ENCODE peak calls at places on chromosomes 12 and 14, in six cellular contexts. L is cardiac muscle cell, G is MCF 10A, B is glutamatergic neuron, P is HFFc6, S is AG09309. N is an unnamed sample.

GRCh38 chr12:40032433-40033259 is 73.2 kb downstream of the SLC2A13 start:
- DNase-seq in G (no peak), P (no peak), L (no peak), S (no peak), B (no peak), N (no peak)

GRCh38 chr14:101169267-101169666 is 265.7 kb upstream of the RTL1 start:
- DNase-seq in P (no peak), B (no peak), S (no peak), G (no peak), L (no peak), N (no peak)

GRCh38 chr14:36975834-36976233 is 196.6 kb downstream of the SLC25A21 start:
- DNase-seq in S (no peak), L (no peak), P (no peak), G (peak), B (no peak), N (no peak)

GRCh38 chr12:62785941-62786559 is 148.9 kb downstream of the PPM1H start:
- DNase-seq in B (peak), G (peak), L (peak), S (peak), P (peak), N (peak)

GRCh38 chr14:76673261-76673660 is 88.0 kb upstream of the VASH1 start:
- DNase-seq in L (no peak), P (no peak), G (no peak), B (no peak), S (no peak), N (no peak)

GRCh38 chr12:95815635-95816212 is 25.2 kb upstream of the NTN4 start:
- DNase-seq in P (peak), L (peak), S (no peak), G (peak), B (no peak), N (no peak)

GRCh38 chr14:105840266-105841021 is 314.1 kb downstream of the TMEM121 start:
- DNase-seq in S (no peak), B (no peak), G (no peak), P (no peak), L (no peak), N (no peak)

GRCh38 chr12:124722871-124723270 is 140.8 kb downstream of the SCARB1 start:
- DNase-seq in P (no peak), B (no peak), G (peak), S (no peak), L (no peak), N (peak)

GRCh38 chr14:101736585-101736984 is 24.9 kb upstream of the PPP2R5C start:
- DNase-seq in L (no peak), P (no peak), B (no peak), S (no peak), G (no peak), N (no peak)

GRCh38 chr12:6215932-6216494 is 15.8 kb downstream of the CD9 start:
- DNase-seq in P (peak), S (peak), G (peak), B (no peak), L (peak), N (peak)

GRCh38 chr12:1885082-1885596 is 33.3 kb downstream of the CACNA2D4 start:
- DNase-seq in G (no peak), B (no peak), P (no peak), S (no peak), L (no peak), N (no peak)

GRCh38 chr12:8589679-8590078 is 23.0 kb downstream of the AICDA start:
- DNase-seq in G (no peak), L (no peak), B (no peak), S (no peak), P (no peak), N (no peak)

GRCh38 chr14:69252851-69253250 is 7.1 kb upstream of the GALNT16 start:
- DNase-seq in L (no peak), P (no peak), B (no peak), G (no peak), S (no peak), N (no peak)

GRCh38 chr14:92503756-92504491 is 9.7 kb upstream of the RIN3 start:
- DNase-seq in B (no peak), G (peak), P (peak), L (peak), S (no peak), N (peak)

GRCh38 chr12:104750061-104750460 is 208.0 kb downstream of the SLC41A2 start:
- DNase-seq in B (no peak), S (peak), P (peak), G (no peak), L (peak), N (peak)

GRCh38 chr14:79093542-79093941 is 923.4 kb downstream of the NRXN3 start:
- DNase-seq in L (no peak), G (no peak), B (no peak), S (no peak), P (no peak), N (no peak)

GRCh38 chr14:101135796-101136742 is 232.5 kb upstream of the RTL1 start:
- DNase-seq in L (no peak), P (no peak), G (no peak), S (no peak), B (no peak), N (no peak)

GRCh38 chr12:93048646-93049045 is 119.6 kb upstream of the EEA1 start:
- DNase-seq in P (no peak), B (no peak), S (no peak), G (no peak), L (no peak), N (no peak)

GRCh38 chr12:82326905-82327503 is 31.2 kb downstream of the CCDC59 start:
- DNase-seq in P (peak), L (peak), S (peak), G (peak), B (no peak), N (peak)

GRCh38 chr12:52618216-52618615 is at the start of gene KRT73:
- DNase-seq in P (no peak), G (no peak), S (no peak), B (no peak), L (no peak), N (no peak)

GRCh38 chr12:47207005-47207717 is 127.4 kb upstream of the AMIGO2 start:
- DNase-seq in G (no peak), P (no peak), L (no peak), S (no peak), B (no peak), N (no peak)

GRCh38 chr12:130014485-130014807 is 110.6 kb upstream of the TMEM132D start:
- DNase-seq in P (no peak), L (no peak), S (no peak), B (peak), G (peak), N (no peak)

GRCh38 chr12:4224211-4224878 is 49.2 kb upstream of the CCND2 start:
- DNase-seq in G (no peak), L (no peak), P (no peak), S (no peak), B (no peak), N (no peak)

GRCh38 chr14:22848391-22849164 is 12.2 kb downstream of the MMP14 start:
- DNase-seq in L (peak), S (no peak), P (peak), G (no peak), B (no peak), N (peak)

GRCh38 chr14:68011629-68012028 is 192.1 kb downstream of the RAD51B start:
- DNase-seq in L (peak), B (no peak), S (no peak), P (peak), G (peak), N (peak)

GRCh38 chr12:91205791-91206190 is 23.2 kb upstream of the DCN start:
- DNase-seq in G (no peak), B (no peak), P (peak), S (no peak), L (no peak), N (no peak)

GRCh38 chr12:52946797-52947547 is 1.9 kb upstream of the KRT18 start:
- DNase-seq in S (no peak), P (no peak), L (no peak), G (no peak), B (no peak), N (no peak)

GRCh38 chr12:95182868-95183415 is 34.3 kb downstream of the FGD6 start:
- DNase-seq in B (no peak), G (peak), L (peak), P (peak), S (peak), N (peak)

GRCh38 chr14:57179273-57179672 is 89.4 kb downstream of the EXOC5 start:
- DNase-seq in S (no peak), G (no peak), B (peak), L (no peak), P (no peak), N (no peak)

GRCh38 chr14:57182760-57183503 is 85.8 kb downstream of the EXOC5 start:
- DNase-seq in L (peak), G (peak), B (peak), P (peak), S (no peak), N (peak)
- TF ChIP-seq CTCF in L (peak), G (peak), B (no peak), P (peak), S (peak), N (peak)

GRCh38 chr14:54083549-54084239 is 127.1 kb upstream of the BMP4 start:
- DNase-seq in P (peak), S (no peak), L (no peak), G (no peak), B (no peak), N (no peak)
- TF ChIP-seq CTCF in P (no peak), S (no peak), L (no peak), G (no peak), B (no peak), N (no peak)

DNA sequence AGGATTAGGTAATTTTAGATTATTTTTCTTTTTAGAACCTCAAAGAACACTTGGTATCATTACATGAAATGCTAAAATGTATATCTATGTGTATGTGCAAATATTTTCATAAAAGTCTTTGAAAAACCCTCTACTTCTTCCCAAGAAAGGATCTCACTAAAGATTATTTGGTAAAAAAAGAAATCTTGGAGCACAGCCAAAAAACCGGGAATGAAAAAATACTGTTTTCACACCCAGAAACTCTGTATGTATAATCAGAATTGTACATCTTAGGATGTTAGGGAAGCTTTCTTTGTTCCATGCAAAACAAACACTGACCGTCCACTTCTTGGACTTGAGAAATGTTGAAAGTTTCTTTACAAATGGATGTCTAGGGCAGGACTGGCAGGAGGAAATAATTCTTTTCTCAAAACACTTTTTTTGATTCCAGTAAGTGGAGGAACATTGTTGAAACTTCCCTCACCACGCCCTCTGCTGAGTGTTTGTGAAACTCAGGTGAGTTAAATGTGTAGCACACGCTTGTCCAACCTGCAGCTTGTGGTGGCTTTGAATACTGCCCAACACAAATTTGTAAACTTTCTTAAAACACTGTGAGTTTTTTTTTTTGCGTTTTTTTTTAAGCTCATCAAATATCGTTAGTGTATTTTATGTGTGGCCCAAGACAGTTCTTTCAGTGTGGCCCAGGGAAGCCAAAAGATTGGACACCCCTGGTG is 26.5 kb downstream of the FBXO34 start:
- DNase-seq in G (peak), L (no peak), B (no peak), P (no peak), S (no peak), N (no peak)
- TF ChIP-seq CTCF in G (peak), L (no peak), B (no peak), P (peak), S (no peak), N (no peak)

GRCh38 chr12:119803391-119803791 is 73.7 kb downstream of the CIT start:
- DNase-seq in L (peak), G (no peak), P (peak), B (peak), S (peak), N (peak)

GRCh38 chr12:119802472-119802871 is 74.6 kb downstream of the CIT start:
- DNase-seq in G (no peak), L (peak), B (peak), S (peak), P (peak), N (peak)

GRCh38 chr12:119808441-119808840 is 68.7 kb downstream of the CIT start:
- DNase-seq in G (peak), P (peak), S (peak), B (no peak), L (no peak), N (peak)

GRCh38 chr12:119807380-119807779 is 69.7 kb downstream of the CIT start:
- DNase-seq in B (no peak), P (no peak), G (no peak), S (no peak), L (no peak), N (no peak)

DNA sequence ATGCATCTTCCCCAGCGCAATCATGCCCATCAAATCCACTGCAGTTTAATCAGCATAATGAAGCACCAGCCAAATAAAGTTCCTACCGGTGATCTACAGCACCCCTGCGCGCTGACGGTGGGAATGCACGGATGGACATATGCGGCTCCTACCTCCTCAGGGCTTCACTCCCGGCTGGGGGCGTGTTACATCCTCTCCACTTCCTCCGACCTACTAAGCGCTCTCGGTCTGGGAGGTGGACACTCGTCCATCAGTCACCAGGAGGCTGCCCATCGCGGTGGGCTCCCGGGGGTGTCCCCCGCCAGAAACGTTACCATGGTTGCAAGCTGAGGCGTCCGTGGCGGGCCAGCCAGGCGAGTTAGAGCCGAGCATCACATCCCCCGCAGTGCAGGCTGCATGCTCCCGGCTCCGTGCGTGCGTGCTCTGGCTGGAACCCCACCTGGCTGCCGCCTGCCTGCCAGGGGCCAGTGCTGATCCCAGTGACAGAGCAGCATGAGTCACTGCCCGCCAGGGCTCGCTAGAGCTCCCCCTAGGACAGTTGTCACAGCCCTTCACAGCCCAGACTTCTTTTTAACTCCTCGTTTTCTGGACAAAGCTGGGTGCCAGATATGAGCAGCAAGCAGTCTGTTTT is 73.0 kb downstream of the CIT start:
- DNase-seq in B (peak), L (peak), P (peak), S (no peak), G (peak), N (peak)
- TF ChIP-seq CTCF in B (no peak), L (peak), P (peak), S (peak), G (peak), N (peak)

GRCh38 chr12:69291278-69291593 is 51.9 kb downstream of the CPSF6 start:
- DNase-seq in G (no peak), P (no peak), L (no peak), B (no peak), S (no peak), N (no peak)
- TF ChIP-seq CTCF in G (no peak), P (peak), L (no peak), B (peak), S (no peak), N (no peak)

DNA sequence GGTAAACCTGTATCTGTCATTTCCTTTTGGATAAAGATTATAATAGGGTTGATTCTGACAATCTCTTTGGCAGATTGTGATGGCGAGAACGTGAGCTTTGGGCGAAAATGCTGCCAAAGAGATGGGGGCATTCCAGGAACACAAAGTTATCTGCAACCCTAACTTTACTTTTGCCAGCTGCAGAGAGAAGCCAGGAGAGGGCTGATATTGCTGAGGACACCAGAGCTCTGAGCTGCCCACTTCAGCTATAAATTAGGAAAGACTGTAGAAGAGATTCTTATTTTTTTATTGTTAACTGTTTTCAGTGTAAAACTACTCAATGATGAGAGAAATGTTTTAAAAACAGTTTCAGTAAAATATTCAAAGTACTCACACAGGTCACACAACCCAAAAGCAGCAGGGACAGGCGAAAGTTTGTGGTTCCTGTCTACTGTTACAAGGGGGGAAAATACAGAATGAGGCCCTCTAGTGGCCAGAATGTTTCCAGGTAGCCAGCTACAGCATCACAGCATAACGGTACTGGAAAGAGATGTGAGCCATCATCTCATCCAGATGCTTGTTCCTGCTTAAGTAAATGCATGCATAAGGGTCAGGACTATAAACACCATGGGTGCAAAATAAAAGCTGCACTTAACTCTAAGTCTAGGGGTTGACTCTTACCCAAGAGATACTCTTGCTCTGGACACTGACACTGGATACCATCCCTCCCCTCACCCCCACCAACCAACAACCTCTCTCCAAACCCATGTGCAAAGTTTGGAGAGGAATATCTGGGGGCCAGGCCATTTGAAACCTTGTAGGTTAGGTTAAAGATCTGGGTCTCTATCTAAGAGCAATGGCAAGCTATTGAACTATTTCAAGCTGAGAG is 498.4 kb downstream of the RMST start:
- DNase-seq in G (peak), B (peak), P (no peak), S (no peak), L (peak), N (no peak)
- TF ChIP-seq CTCF in G (peak), B (peak), P (peak), S (no peak), L (peak), N (peak)

GRCh38 chr12:108515916-108516315 is 839 bp downstream of the FICD start:
- DNase-seq in G (peak), S (no peak), L (peak), P (no peak), B (no peak), N (peak)

GRCh38 chr12:108517288-108518100 is 2.4 kb downstream of the FICD start:
- DNase-seq in G (peak), B (no peak), P (no peak), S (no peak), L (no peak), N (no peak)

GRCh38 chr12:108518101-108518715 is 3.1 kb downstream of the FICD start:
- DNase-seq in S (no peak), L (no peak), P (no peak), G (no peak), B (no peak), N (no peak)

GRCh38 chr12:108514973-108515814 is at the start of gene FICD:
- DNase-seq in S (peak), G (peak), L (peak), P (peak), B (peak), N (peak)

DNA sequence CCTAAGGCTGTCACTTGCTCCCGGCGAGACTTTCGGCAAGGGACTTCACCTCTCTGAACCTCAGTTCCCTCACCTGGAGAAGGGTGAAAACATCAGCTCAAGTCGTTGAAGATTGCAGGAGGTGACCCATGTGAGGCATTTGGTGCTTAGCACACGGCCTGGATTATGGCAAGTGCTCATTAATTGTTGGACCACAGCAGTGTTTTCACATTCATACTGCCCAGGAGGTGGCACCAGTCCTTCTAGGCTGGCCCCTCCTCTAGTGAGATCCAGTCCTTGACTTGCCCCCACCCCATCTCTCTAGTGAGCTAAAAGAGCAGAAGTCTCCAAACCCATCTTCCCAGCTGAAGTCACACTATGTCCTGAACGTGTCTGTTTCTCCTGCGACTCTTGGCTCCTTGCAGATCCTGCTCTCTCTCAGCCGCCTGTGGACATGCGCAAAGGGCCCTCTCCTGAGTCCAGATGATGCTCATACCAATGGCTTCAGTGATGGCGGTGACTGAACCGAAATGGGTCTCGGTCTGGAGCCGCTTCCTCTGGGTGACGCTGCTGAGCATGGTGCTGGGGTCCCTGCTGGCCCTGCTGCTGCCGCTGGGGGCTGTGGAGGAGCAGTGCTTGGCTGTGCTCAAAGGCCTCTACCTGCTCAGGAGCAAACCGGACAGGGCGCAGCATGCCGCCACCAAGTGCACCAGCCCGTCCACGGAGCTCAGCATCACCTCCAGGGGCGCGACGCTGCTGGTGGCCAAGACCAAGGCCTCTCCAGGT is 1.6 kb downstream of the FICD start:
- DNase-seq in G (peak), P (no peak), L (peak), B (no peak), S (no peak), N (peak)
- TF ChIP-seq CTCF in G (no peak), P (peak), L (no peak), B (no peak), S (no peak), N (no peak)

N was measured in foreskin fibroblast.